ENCODE peak calls at places on chromosomes 3 and 15, in four cellular contexts. Y is activated B cell treated with CpG ODN at 0.5 μM for 24 hours, L is epithelial cell of esophagus, J is tibial nerve. O is an unnamed sample.
A peak's percentile ranks its signal among the peaks of the same experiment; 100 is the strongest.

GRCh38 chr3:156776046-156776445 is 50.1 kb upstream of the LEKR1 start:
- DNase-seq in Y (no peak), L (no peak), J (no peak), O (no peak)

GRCh38 chr3:30495172-30496124 is 111.0 kb upstream of the TGFBR2 start:
- DNase-seq in Y (no peak), L (no peak), J (no peak), O (no peak)

GRCh38 chr15:60392986-60393811 is 4.6 kb downstream of the ANXA2 start:
- DNase-seq in Y (no peak), L (peak; percentile 98), J (peak; percentile 50), O (no peak)

GRCh38 chr3:130699765-130700164 is 46.9 kb downstream of the PIK3R4 start:
- DNase-seq in Y (no peak), L (peak; percentile 55), J (no peak), O (no peak)

GRCh38 chr15:68432665-68433064 is 702 bp upstream of the ITGA11 start:
- DNase-seq in Y (no peak), L (no peak), J (no peak), O (no peak)

GRCh38 chr3:172145287-172145686 is 105.9 kb downstream of the FNDC3B start:
- DNase-seq in Y (no peak), L (no peak), J (no peak), O (no peak)

GRCh38 chr15:40330368-40330836 is 6.9 kb downstream of the INAFM2 start:
- DNase-seq in Y (no peak), L (no peak), J (no peak), O (no peak)

GRCh38 chr3:102069211-102069662 is 219.9 kb downstream of the NFKBIZ start:
- DNase-seq in Y (no peak), L (peak; percentile 88), J (no peak), O (no peak)

GRCh38 chr3:148697311-148698189 is at the start of gene AGTR1:
- DNase-seq in Y (no peak), L (no peak), J (peak; percentile 68), O (no peak)

GRCh38 chr15:70519616-70520015 is 243.7 kb downstream of the UACA start:
- DNase-seq in Y (peak; percentile 10), L (no peak), J (no peak), O (peak; percentile 60)

GRCh38 chr15:66404122-66404521 is 17.4 kb downstream of the MAP2K1 start:
- DNase-seq in Y (no peak), L (no peak), J (no peak), O (no peak)

GRCh38 chr15:66405007-66405406 is 18.3 kb downstream of the MAP2K1 start:
- DNase-seq in Y (no peak), L (peak; percentile 22), J (no peak), O (no peak)

GRCh38 chr15:66403323-66403722 is 16.6 kb downstream of the MAP2K1 start:
- DNase-seq in Y (no peak), L (no peak), J (no peak), O (no peak)

GRCh38 chr15:66405605-66406004 is 18.9 kb downstream of the MAP2K1 start:
- DNase-seq in Y (no peak), L (no peak), J (no peak), O (no peak)

GRCh38 chr15:66404532-66404931 is 17.8 kb downstream of the MAP2K1 start:
- DNase-seq in Y (no peak), L (no peak), J (no peak), O (no peak)
- TF ChIP-seq CTCF in Y (no peak), L (no peak), J (no peak), O (peak; percentile 10)

GRCh38 chr3:48441940-48442339 is 1.9 kb downstream of the TMA7 start:
- DNase-seq in Y (no peak), L (no peak), J (no peak), O (no peak)
- TF ChIP-seq CTCF in Y (no peak), L (no peak), J (no peak), O (no peak)

GRCh38 chr3:159091936-159092335 is 290.1 kb downstream of the MFSD1 start:
- DNase-seq in Y (no peak), L (no peak), J (no peak), O (no peak)
- TF ChIP-seq CTCF in Y (no peak), L (no peak), J (no peak), O (no peak)

GRCh38 chr3:32457971-32458471 is 44.6 kb downstream of the CMTM6 start:
- DNase-seq in Y (no peak), L (no peak), J (no peak), O (no peak)

GRCh38 chr3:32454731-32455608 is 47.7 kb downstream of the CMTM6 start:
- DNase-seq in Y (no peak), L (no peak), J (no peak), O (no peak)

GRCh38 chr3:32456429-32457130 is 46.1 kb downstream of the CMTM6 start:
- DNase-seq in Y (no peak), L (no peak), J (no peak), O (no peak)

GRCh38 chr3:32454111-32454510 is 48.5 kb downstream of the CMTM6 start:
- DNase-seq in Y (no peak), L (no peak), J (no peak), O (no peak)

DNA sequence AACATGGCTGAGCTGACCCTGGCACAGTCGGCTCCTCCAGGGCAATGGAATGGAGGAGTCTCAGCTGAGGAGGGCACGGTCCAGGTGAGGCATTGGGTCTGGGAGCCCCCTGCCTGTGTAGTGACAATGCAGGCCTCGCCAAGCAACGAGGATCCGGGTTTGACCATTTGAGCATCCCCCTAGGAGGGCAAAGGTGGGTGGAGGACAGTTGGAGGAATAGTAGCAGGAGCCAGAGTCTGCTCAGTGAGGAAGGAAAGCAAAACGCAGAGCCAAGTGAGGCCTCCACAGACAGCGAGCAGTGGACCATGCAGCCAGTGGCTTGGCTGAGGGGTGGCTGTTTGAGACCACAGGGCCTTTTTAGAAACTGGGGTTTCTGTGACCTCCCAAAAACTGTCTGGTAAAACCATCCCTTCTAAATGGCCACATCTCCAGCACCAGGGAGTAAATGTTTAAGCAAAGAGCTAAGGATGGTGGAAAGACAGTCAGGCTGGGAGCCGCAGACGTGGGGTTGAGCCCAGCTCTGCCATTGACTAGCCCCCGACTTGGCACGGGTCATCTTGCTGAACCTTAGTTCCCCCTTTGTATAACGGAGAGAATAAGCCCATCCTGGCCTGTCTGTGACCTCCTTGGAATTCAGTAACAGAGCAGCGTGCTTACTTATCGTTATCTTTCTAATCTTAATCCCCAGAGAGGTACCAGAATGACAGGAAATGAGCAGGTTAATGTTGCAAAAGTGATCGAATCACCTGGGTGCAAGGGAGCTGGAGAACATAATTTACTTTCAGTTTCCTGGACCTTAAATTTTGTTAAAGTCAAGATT is 46.8 kb downstream of the CMTM6 start:
- DNase-seq in Y (no peak), L (no peak), J (no peak), O (no peak)
- TF ChIP-seq CTCF in Y (no peak), L (no peak), J (no peak), O (no peak)

GRCh38 chr3:111892070-111892469 is 33.0 kb downstream of the PHLDB2 start:
- DNase-seq in Y (no peak), L (no peak), J (no peak), O (no peak)
- TF ChIP-seq CTCF in Y (no peak), L (no peak), J (no peak), O (no peak)

GRCh38 chr15:72472907-72473669 is 1.0 kb upstream of the ARIH1 start:
- DNase-seq in Y (no peak), L (no peak), J (no peak), O (no peak)
- TF ChIP-seq CTCF in Y (no peak), L (peak; percentile 28), J (peak; percentile 7), O (peak; percentile 54)

GRCh38 chr3:38297537-38297936 is 15.4 kb downstream of the SLC22A14 start:
- DNase-seq in Y (no peak), L (no peak), J (no peak), O (no peak)

GRCh38 chr3:38297947-38298711 is 16.0 kb downstream of the SLC22A14 start:
- DNase-seq in Y (no peak), L (peak; percentile 36), J (no peak), O (no peak)
- TF ChIP-seq CTCF in Y (no peak), L (peak; percentile 47), J (peak; percentile 23), O (peak; percentile 79)

GRCh38 chr3:132268956-132269355 is 48.3 kb upstream of the ACP3 start:
- DNase-seq in Y (no peak), L (peak; percentile 60), J (no peak), O (no peak)
- TF ChIP-seq CTCF in Y (no peak), L (peak; percentile 52), J (no peak), O (peak; percentile 62)

DNA sequence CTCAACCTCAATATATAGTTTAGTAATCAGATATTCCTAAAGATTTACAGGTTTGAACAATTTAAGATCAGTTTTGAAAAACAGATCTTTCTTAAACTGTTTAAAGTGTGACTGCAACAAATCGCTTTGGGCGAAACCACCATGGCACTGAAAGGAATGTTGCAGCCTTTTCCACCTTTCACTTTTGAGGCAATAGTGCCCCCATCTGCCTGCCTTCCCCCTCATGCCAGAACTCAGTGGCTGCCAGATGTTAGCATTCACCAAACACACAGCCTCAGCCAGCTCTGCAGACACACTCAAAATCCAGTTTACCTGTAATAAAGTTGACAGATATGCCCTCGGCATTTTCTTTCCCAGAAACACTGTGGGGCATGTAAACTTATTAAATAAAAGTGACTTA is 3.3 kb downstream of the LYSMD4 start:
- DNase-seq in Y (no peak), L (peak; percentile 53), J (no peak), O (no peak)
- TF ChIP-seq CTCF in Y (no peak), L (peak; percentile 41), J (peak; percentile 16), O (peak; percentile 82)

DNA sequence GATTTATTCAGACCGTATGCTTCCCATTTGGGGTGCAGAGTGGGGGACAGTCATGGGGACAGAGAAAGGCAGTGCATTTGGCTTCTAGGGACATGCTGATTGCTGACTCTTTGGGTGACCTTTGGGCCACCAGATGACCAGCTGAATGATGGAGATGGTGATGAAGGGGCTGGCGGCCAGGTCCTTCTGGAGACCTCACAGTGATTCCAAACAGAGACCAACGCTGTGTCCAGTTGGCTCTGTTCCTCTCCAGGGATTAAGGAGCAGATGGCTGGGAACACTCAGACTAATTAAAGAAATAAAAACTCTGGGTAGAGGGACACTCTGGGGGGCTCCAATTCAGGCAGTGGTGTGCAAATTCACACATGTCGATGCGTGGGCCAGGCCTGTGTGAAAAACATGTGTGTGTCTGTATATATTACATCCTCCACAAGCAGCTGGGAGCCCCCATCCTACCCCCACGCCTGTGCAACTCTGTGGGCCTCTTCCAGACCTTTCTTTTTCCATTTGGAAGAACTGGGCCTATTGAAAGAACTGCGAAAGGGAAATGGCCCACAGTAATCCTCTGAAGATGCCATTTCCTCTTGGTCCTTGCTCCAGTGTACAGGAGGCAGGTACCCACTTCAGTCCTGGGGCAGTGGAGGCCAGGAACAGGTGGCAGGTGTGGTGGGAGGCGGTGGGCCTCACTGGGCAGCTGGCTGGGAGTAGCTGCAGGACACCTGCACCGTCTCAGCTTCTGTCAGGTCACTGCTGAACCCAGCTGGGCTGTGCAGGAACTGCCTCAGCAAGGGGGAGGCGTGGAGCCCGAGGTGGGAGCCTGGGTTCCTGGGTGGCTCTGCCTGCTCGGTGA is 8.9 kb downstream of the XIRP1 start:
- DNase-seq in Y (no peak), L (no peak), J (no peak), O (peak; percentile 87)
- TF ChIP-seq CTCF in Y (no peak), L (no peak), J (no peak), O (no peak)

O was measured in chondrocyte.